ENCODE peak calls at places on chromosomes 2 and 18, in five cellular contexts. V is GM12865, N is GM20000, L is tibial artery, G is suprapubic skin. J is an unnamed sample.

GRCh38 chr18:79405781-79406575 is 10.2 kb downstream of the NFATC1 start:
- DNase-seq in V (peak; percentile 70), N (peak; percentile 93), L (peak; percentile 64), G (no peak), J (peak; percentile 93)

GRCh38 chr18:35458677-35459441 is 38.9 kb downstream of the INO80C start:
- DNase-seq in V (peak; percentile 73), N (peak; percentile 46), L (no peak), G (no peak), J (no peak)

GRCh38 chr2:15938803-15939555 is 1.4 kb upstream of the MYCN start:
- DNase-seq in V (no peak), N (no peak), L (no peak), G (no peak), J (no peak)

GRCh38 chr18:58567453-58568196 is 61.3 kb downstream of the ALPK2 start:
- DNase-seq in V (no peak), N (no peak), L (no peak), G (no peak), J (no peak)

GRCh38 chr2:205139822-205140612 is 542.3 kb upstream of the NRP2 start:
- DNase-seq in V (no peak), N (no peak), L (no peak), G (no peak), J (no peak)

GRCh38 chr2:17620280-17620679 is 79.8 kb downstream of the VSNL1 start:
- DNase-seq in V (no peak), N (no peak), L (no peak), G (no peak), J (no peak)

GRCh38 chr2:168584934-168585333 is 128.9 kb downstream of the CERS6 start:
- DNase-seq in V (peak; percentile 36), N (no peak), L (no peak), G (no peak), J (no peak)

GRCh38 chr18:75810481-75810880 is 383.0 kb upstream of the SMIM21 start:
- DNase-seq in V (no peak), N (no peak), L (no peak), G (no peak), J (no peak)

GRCh38 chr2:15560404-15560987 is 638 bp downstream of the NBAS start:
- DNase-seq in V (peak; percentile 18), N (peak; percentile 26), L (no peak), G (no peak), J (no peak)

GRCh38 chr2:225103737-225104141 is 61.5 kb upstream of the DOCK10 start:
- DNase-seq in V (no peak), N (no peak), L (no peak), G (no peak), J (no peak)

GRCh38 chr2:29309090-29310054 is 194.2 kb downstream of the CLIP4 start:
- DNase-seq in V (peak; percentile 80), N (peak; percentile 69), L (peak; percentile 60), G (no peak), J (no peak)

GRCh38 chr18:25941556-25941955 is 148.9 kb downstream of the SS18 start:
- DNase-seq in V (no peak), N (no peak), L (no peak), G (no peak), J (no peak)

GRCh38 chr18:41695441-41695840 is 259.6 kb upstream of the PIK3C3 start:
- DNase-seq in V (no peak), N (no peak), L (no peak), G (no peak), J (no peak)

GRCh38 chr2:238811765-238812164 is 36.1 kb upstream of the TWIST2 start:
- DNase-seq in V (no peak), N (no peak), L (no peak), G (no peak), J (no peak)

GRCh38 chr2:201777869-201778268 is 2.9 kb downstream of the ALS2 start:
- DNase-seq in V (no peak), N (no peak), L (no peak), G (no peak), J (no peak)

GRCh38 chr2:24652265-24653232 is 140.6 kb downstream of the PTRHD1 start:
- DNase-seq in V (no peak), N (no peak), L (no peak), G (no peak), J (no peak)

GRCh38 chr2:182542501-182543258 is 115.8 kb upstream of the PDE1A start:
- DNase-seq in V (no peak), N (no peak), L (no peak), G (no peak), J (no peak)

GRCh38 chr2:61877571-61878245 is 10.7 kb downstream of the CCT4 start:
- DNase-seq in V (no peak), N (no peak), L (no peak), G (no peak), J (no peak)

GRCh38 chr2:143575340-143575739 is 446.1 kb downstream of the ARHGAP15 start:
- DNase-seq in V (no peak), N (no peak), L (no peak), G (no peak), J (no peak)
- TF ChIP-seq CTCF in V (peak; percentile 10), N (peak; percentile 18), L (no peak), G (no peak), J (peak; percentile 29)

GRCh38 chr18:48974304-48975220 is 23.8 kb upstream of the SMAD7 start:
- DNase-seq in V (no peak), N (no peak), L (no peak), G (no peak), J (no peak)
- TF ChIP-seq CTCF in V (no peak), N (no peak), L (no peak), G (no peak), J (no peak)

DNA sequence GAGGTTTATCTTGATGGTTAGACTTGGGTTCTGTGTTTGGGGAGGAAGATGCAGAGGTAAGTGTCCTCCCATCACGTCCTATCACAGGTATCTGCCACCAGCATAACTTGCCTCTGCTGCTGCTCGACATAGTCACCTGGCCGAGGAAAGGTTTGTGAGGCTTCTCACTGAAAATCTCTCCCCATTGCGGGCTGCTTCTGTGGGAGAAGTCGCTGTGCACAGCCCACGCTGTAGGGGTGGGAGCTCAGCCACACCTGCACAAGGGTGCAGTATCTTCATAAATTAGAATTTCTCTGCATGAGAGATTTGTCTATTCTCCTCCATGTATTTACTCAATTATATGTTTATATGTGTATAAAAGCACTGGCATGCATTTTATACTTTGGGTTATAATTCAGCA is 415.7 kb upstream of the MYT1L start:
- DNase-seq in V (no peak), N (no peak), L (no peak), G (no peak), J (no peak)
- TF ChIP-seq CTCF in V (no peak), N (no peak), L (no peak), G (no peak), J (no peak)

DNA sequence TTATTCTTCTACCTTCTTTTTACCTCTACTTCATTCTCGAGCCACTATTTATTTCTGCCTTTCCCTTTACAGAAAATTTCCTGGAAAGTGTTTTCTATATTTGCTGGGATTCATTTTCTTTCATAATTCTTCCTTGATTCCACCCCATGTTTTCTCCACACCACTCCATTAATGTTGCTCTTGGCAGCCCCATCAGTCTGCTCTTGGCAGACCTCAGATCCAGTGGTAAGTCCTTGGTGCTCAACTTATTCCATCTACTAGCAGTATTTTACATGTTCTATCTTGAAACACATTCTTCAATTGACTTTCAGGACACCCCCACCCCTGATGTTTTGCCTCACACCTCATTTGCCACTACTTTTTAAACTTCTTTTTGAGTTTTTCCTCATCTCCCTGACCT is 65.0 kb downstream of the HNMT start:
- DNase-seq in V (no peak), N (no peak), L (peak; percentile 54), G (no peak), J (no peak)
- TF ChIP-seq CTCF in V (no peak), N (no peak), L (no peak), G (no peak), J (no peak)

GRCh38 chr2:68901199-68901515 is 30.0 kb upstream of the BMP10 start:
- DNase-seq in V (peak; percentile 52), N (no peak), L (no peak), G (no peak), J (no peak)

GRCh38 chr2:68901561-68901960 is 30.4 kb upstream of the BMP10 start:
- DNase-seq in V (no peak), N (no peak), L (no peak), G (no peak), J (no peak)

GRCh38 chr2:68905116-68905515 is 33.9 kb upstream of the BMP10 start:
- DNase-seq in V (no peak), N (no peak), L (no peak), G (no peak), J (no peak)

DNA sequence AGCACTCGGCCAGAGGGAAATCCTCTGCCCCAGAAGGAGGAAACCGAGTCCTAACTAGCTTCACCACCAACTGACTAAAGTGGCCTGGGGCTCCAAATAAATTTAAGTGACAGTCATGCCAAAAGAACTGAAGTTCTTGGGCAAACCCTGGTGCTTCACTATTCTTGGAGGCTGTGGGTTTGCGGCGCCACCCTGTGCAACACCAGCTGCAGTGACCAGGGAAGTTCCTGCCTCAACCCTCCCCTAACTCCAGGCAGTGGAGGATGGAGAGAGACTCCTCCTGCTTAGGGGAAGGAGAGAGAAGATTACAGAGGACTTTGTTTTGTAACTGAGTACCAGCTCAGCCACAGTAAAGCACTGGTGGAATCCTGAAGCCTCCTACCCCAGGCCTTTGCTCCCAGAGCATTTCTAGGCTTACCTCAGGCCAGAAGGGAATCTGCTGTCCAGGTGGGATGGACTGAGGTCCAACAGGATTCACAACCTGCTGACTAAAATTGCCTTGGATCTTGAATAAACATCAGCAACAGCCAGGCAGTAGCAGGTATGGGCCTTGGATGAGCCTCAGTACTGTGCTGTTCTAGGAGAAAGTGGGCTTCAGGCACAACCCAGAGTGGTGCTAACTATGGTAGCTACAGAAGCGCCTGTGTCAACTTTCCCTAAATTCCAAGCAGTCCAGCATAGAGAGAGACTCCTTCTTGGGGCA is 29.4 kb upstream of the BMP10 start:
- DNase-seq in V (peak; percentile 19), N (no peak), L (no peak), G (no peak), J (no peak)
- TF ChIP-seq CTCF in V (peak; percentile 7), N (no peak), L (no peak), G (no peak), J (no peak)

DNA sequence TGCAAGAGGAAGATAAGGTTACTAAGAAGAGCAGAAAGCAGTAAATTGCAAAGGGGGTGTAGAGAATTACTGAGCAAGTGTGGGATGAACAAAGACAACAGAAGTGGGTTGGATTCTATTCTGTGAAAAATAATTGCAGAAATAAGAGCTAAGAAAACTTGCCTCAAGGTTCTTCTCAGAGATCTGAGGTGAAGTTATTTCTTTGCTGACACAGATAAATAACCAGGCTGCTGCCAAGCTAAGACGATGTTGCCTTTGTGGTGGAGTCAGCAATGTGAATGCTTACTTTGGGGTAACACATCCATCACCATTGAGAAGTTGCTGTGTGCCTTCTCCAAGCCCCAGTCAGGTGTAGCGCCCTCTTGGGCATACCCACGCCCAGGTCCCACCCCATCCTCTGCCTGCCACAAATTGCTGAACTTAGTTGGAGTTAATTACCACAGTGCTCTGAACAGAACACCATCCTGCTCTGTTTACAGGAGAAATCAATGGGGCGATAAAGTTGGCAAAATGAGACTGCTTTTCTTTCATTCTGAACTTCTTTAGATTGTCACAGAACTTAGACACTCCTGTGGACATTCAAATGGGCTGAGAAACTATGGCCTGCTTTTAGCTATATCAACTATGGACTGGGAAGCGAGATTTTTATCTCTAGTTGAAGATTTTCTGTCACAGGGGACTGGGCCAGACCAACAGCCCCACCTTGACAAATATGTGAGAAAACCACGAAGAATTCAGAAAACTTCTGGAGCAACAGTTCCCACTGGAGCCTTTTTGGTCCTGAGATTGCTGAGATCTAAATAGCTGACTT is 283.6 kb downstream of the TMX3 start:
- DNase-seq in V (no peak), N (no peak), L (no peak), G (no peak), J (no peak)
- TF ChIP-seq CTCF in V (no peak), N (no peak), L (no peak), G (no peak), J (no peak)

J was measured in CD14-positive monocyte.